ENCODE peak calls at places on chromosomes 13 and 19, in ten cellular contexts. E, A, T, R, C, V, J, U, F and X are unnamed samples.

GRCh38 chr13:47628666-47629065 is 372.4 kb downstream of the SUCLA2 start:
- DNase-seq in E (no peak), A (no peak), T (no peak), R (peak), C (no peak), V (no peak), J (no peak), U (no peak), F (no peak), X (no peak)

GRCh38 chr13:99164226-99164625 is 36.4 kb upstream of the UBAC2 start:
- DNase-seq in E (no peak), A (no peak), T (no peak), R (no peak), C (no peak), V (no peak), J (no peak), U (no peak), F (no peak), X (no peak)

GRCh38 chr19:10195199-10195519 is 406 bp upstream of the DNMT1 start:
- DNase-seq in E (no peak), A (no peak), T (no peak), R (no peak), C (no peak), V (no peak), J (no peak), U (no peak), F (no peak), X (no peak)

GRCh38 chr19:38956264-38956663 is 19.3 kb downstream of the FBXO17 start:
- DNase-seq in E (no peak), A (no peak), T (no peak), R (no peak), C (no peak), V (no peak), J (no peak), U (no peak), F (no peak), X (no peak)

GRCh38 chr13:38763446-38764381 is 76.8 kb downstream of the FREM2 start:
- DNase-seq in E (peak), A (no peak), T (no peak), R (peak), C (no peak), V (no peak), J (no peak), U (peak), F (no peak), X (no peak)

GRCh38 chr19:10681658-10682057 is 19.6 kb upstream of the QTRT1 start:
- DNase-seq in E (no peak), A (no peak), T (no peak), R (no peak), C (no peak), V (no peak), J (no peak), U (no peak), F (no peak), X (no peak)

GRCh38 chr13:72507394-72508199 is 219.8 kb downstream of the MZT1 start:
- DNase-seq in E (no peak), A (no peak), T (no peak), R (no peak), C (no peak), V (no peak), J (no peak), U (no peak), F (no peak), X (no peak)

GRCh38 chr13:100811906-100812305 is 137.3 kb upstream of the TMTC4 start:
- DNase-seq in E (no peak), A (no peak), T (no peak), R (no peak), C (no peak), V (no peak), J (no peak), U (peak), F (no peak), X (no peak)

GRCh38 chr13:43319617-43320444 is 296.4 kb downstream of the DNAJC15 start:
- DNase-seq in E (no peak), A (no peak), T (no peak), R (no peak), C (no peak), V (no peak), J (no peak), U (no peak), F (no peak), X (no peak)

GRCh38 chr19:7507884-7508283 is 8.0 kb upstream of the ZNF358 start:
- DNase-seq in E (peak), A (no peak), T (no peak), R (peak), C (no peak), V (no peak), J (peak), U (no peak), F (no peak), X (peak)

GRCh38 chr19:58409010-58409790 is 751 bp downstream of the ZNF584 start:
- DNase-seq in E (peak), A (no peak), T (peak), R (peak), C (no peak), V (no peak), J (no peak), U (no peak), F (no peak), X (peak)

GRCh38 chr13:73268306-73268705 is 209.5 kb downstream of the KLF5 start:
- DNase-seq in E (no peak), A (no peak), T (no peak), R (peak), C (no peak), V (no peak), J (no peak), U (peak), F (no peak), X (no peak)

GRCh38 chr13:83503424-83503823 is 378.9 kb downstream of the SLITRK1 start:
- DNase-seq in E (no peak), A (no peak), T (no peak), R (peak), C (no peak), V (no peak), J (no peak), U (no peak), F (no peak), X (no peak)